ENCODE peak calls at places on chromosomes 6 and 20, in four cellular contexts. Z, Y, F and Q are unnamed samples.

GRCh38 chr20:49356676-49357075 is 78.8 kb upstream of the ZNFX1 start:
- DNase-seq in F (no peak), Z (no peak), Y (no peak), Q (no peak)

GRCh38 chr6:90033872-90034271 is 139.6 kb downstream of the GJA10 start:
- DNase-seq in Z (no peak), F (no peak), Y (no peak), Q (no peak)

GRCh38 chr6:146582857-146583256 is 15.9 kb upstream of the ADGB start:
- DNase-seq in Y (no peak), Z (no peak), F (no peak), Q (no peak)

GRCh38 chr6:27327023-27327742 is 15.1 kb upstream of the POM121L2 start:
- DNase-seq in Z (no peak), F (no peak), Y (no peak), Q (no peak)

GRCh38 chr6:33622456-33623431 is 1.6 kb downstream of the ITPR3 start:
- DNase-seq in Z (no peak), F (no peak), Y (no peak), Q (no peak)

GRCh38 chr20:4689224-4689623 is 32.5 kb upstream of the PRND start:
- DNase-seq in Y (no peak), F (no peak), Z (no peak), Q (no peak)

GRCh38 chr6:29759457-29759856 is 36.2 kb downstream of the HLA-F start:
- DNase-seq in Z (peak), Y (no peak), F (no peak), Q (no peak)

GRCh38 chr6:30150671-30151395 is 10.2 kb downstream of the TRIM10 start:
- DNase-seq in Z (no peak), Y (no peak), F (no peak), Q (no peak)

GRCh38 chr6:27672113-27672799 is 199.4 kb upstream of the ZNF184 start:
- DNase-seq in Y (no peak), Z (peak), F (no peak), Q (peak)

GRCh38 chr6:80658926-80659325 is 552.5 kb downstream of the BCKDHB start:
- DNase-seq in F (no peak), Y (no peak), Z (no peak), Q (no peak)

GRCh38 chr6:99178168-99178567 is 171.3 kb downstream of the FAXC start:
- DNase-seq in Z (peak), Y (no peak), F (no peak), Q (no peak)

GRCh38 chr6:147260091-147260490 is 55.9 kb downstream of the STXBP5 start:
- DNase-seq in Y (no peak), F (no peak), Z (no peak), Q (no peak)

GRCh38 chr6:129206761-129207330 is 323.9 kb downstream of the LAMA2 start:
- DNase-seq in Z (no peak), Y (no peak), F (no peak), Q (no peak)

GRCh38 chr6:39188577-39188976 is 40.7 kb downstream of the KCNK5 start:
- DNase-seq in Y (no peak), Z (no peak), F (no peak), Q (no peak)

GRCh38 chr6:30635834-30636233 is 9.2 kb downstream of the ATAT1 start:
- DNase-seq in Z (no peak), F (no peak), Y (no peak), Q (no peak)

GRCh38 chr6:27126815-27127537 is 120.5 kb upstream of the PRSS16 start:
- DNase-seq in Z (peak), F (peak), Y (peak), Q (peak)

GRCh38 chr6:34358389-34358906 is 34.0 kb downstream of the NUDT3 start:
- DNase-seq in Y (no peak), F (no peak), Z (no peak), Q (peak)

GRCh38 chr6:136465766-136466303 is 84.4 kb downstream of the MAP7 start:
- DNase-seq in Y (no peak), F (no peak), Z (no peak), Q (no peak)

GRCh38 chr6:135250751-135251356 is 69.7 kb downstream of the MYB start:
- DNase-seq in F (no peak), Y (no peak), Z (no peak), Q (no peak)

GRCh38 chr6:42372699-42373098 is 79.0 kb downstream of the TRERF1 start:
- DNase-seq in Z (no peak), F (no peak), Y (no peak), Q (no peak)

GRCh38 chr6:170085475-170086401 is 205.1 kb downstream of the DLL1 start:
- DNase-seq in F (no peak), Z (no peak), Y (no peak), Q (no peak)

GRCh38 chr6:55255061-55255571 is 72.2 kb upstream of the GFRAL start:
- DNase-seq in Y (no peak), F (no peak), Z (no peak), Q (no peak)

GRCh38 chr6:21163838-21164180 is 429.7 kb upstream of the SOX4 start:
- DNase-seq in Z (no peak), F (no peak), Y (no peak), Q (no peak)

GRCh38 chr6:158818580-158819212 is 472 bp downstream of the EZR start:
- DNase-seq in Y (peak), F (peak), Z (peak), Q (peak)

GRCh38 chr6:13550656-13551055 is 23.7 kb upstream of the SIRT5 start:
- DNase-seq in F (no peak), Y (no peak), Z (no peak), Q (no peak)

GRCh38 chr6:99282479-99283062 is 66.9 kb downstream of the FAXC start:
- DNase-seq in Y (no peak), Z (peak), F (no peak), Q (peak)